ENCODE peak calls at places on chromosomes 11 and 22, in nine cellular contexts. X, K, G, D, N, A, U, Z and M are unnamed samples.

GRCh38 chr11:125402436-125402835 is 93.6 kb downstream of the FEZ1 start:
- DNase-seq in X (no peak), K (no peak), G (no peak), D (no peak), N (peak; percentile 39), A (no peak), U (no peak), Z (peak; percentile 44), M (no peak)

GRCh38 chr22:42163515-42163914 is 32.9 kb upstream of the CYP2D6 start:
- DNase-seq in X (no peak), K (no peak), G (no peak), D (no peak), N (no peak), A (no peak), U (no peak), Z (no peak), M (no peak)

GRCh38 chr11:5069272-5069671 is at the start of gene OR52E1:
- DNase-seq in X (no peak), K (no peak), G (no peak), D (no peak), N (no peak), A (no peak), U (no peak), Z (no peak), M (no peak)

GRCh38 chr22:50012201-50013181 is at the start of gene IL17REL:
- DNase-seq in X (peak; percentile 8), K (peak; percentile 54), G (no peak), D (no peak), N (peak; percentile 49), A (no peak), U (no peak), Z (peak; percentile 2), M (peak; percentile 44)

GRCh38 chr22:40443675-40444482 is 73.5 kb downstream of the SGSM3 start:
- DNase-seq in X (no peak), K (no peak), G (no peak), D (no peak), N (no peak), A (no peak), U (no peak), Z (no peak), M (no peak)

GRCh38 chr11:119416606-119417580 is 6.1 kb downstream of the THY1 start:
- DNase-seq in X (no peak), K (no peak), G (no peak), D (no peak), N (peak; percentile 68), A (no peak), U (no peak), Z (peak; percentile 40), M (no peak)

GRCh38 chr11:107468596-107468995 is 11.0 kb upstream of the CWF19L2 start:
- DNase-seq in X (no peak), K (no peak), G (no peak), D (no peak), N (no peak), A (no peak), U (no peak), Z (no peak), M (no peak)

GRCh38 chr11:120188371-120188770 is 22.5 kb upstream of the OAF start:
- DNase-seq in X (no peak), K (no peak), G (no peak), D (no peak), N (no peak), A (no peak), U (no peak), Z (no peak), M (no peak)

GRCh38 chr11:115153135-115153534 is 351.1 kb downstream of the CADM1 start:
- DNase-seq in X (no peak), K (no peak), G (no peak), D (no peak), N (no peak), A (no peak), U (no peak), Z (no peak), M (no peak)

GRCh38 chr11:58573451-58574104 is 2.1 kb downstream of the LPXN start:
- DNase-seq in X (no peak), K (no peak), G (no peak), D (peak; percentile 70), N (peak; percentile 85), A (no peak), U (peak; percentile 40), Z (peak; percentile 87), M (no peak)

GRCh38 chr11:80163011-80163410 is 722.2 kb upstream of the TENM4 start:
- DNase-seq in X (no peak), K (no peak), G (no peak), D (no peak), N (peak; percentile 79), A (no peak), U (no peak), Z (peak; percentile 3), M (no peak)